ENCODE peak calls at places on chromosomes 2 and 18, in four cellular contexts. T, K, P and B are unnamed samples.

GRCh38 chr2:29699045-29699444 is 222.3 kb downstream of the ALK start:
- DNase-seq in T (no peak), K (no peak), P (no peak), B (no peak)

GRCh38 chr18:5370332-5370731 is 74.8 kb upstream of the ZBTB14 start:
- DNase-seq in T (no peak), K (no peak), P (no peak), B (no peak)

GRCh38 chr2:72028996-72029395 is 118.7 kb downstream of the CYP26B1 start:
- DNase-seq in T (no peak), K (no peak), P (no peak), B (no peak)

GRCh38 chr2:206275274-206276160 is 1.1 kb downstream of the ZDBF2 start:
- DNase-seq in T (peak; percentile 22), K (no peak), P (no peak), B (peak; percentile 24)

GRCh38 chr18:3247243-3248061 is at the start of gene MYL12A:
- DNase-seq in T (peak; percentile 98), K (peak; percentile 99), P (peak; percentile 86), B (peak; percentile 99)

GRCh38 chr2:7180641-7181370 is 263.6 kb downstream of the RNF144A start:
- DNase-seq in T (peak; percentile 95), K (no peak), P (no peak), B (no peak)

GRCh38 chr18:7325126-7325430 is 94.2 kb downstream of the LRRC30 start:
- DNase-seq in T (peak; percentile 79), K (no peak), P (no peak), B (no peak)

GRCh38 chr2:16275718-16276117 is 335.4 kb downstream of the MYCN start:
- DNase-seq in T (no peak), K (no peak), P (no peak), B (no peak)

GRCh38 chr2:68435605-68436004 is 31.5 kb downstream of the FBXO48 start:
- DNase-seq in T (no peak), K (no peak), P (no peak), B (no peak)

GRCh38 chr2:199602271-199602895 is 144.6 kb upstream of the SATB2 start:
- DNase-seq in T (peak; percentile 13), K (no peak), P (no peak), B (peak; percentile 9)

GRCh38 chr18:39843546-39843945 is 2111.5 kb upstream of the PIK3C3 start:
- DNase-seq in T (no peak), K (no peak), P (no peak), B (no peak)

GRCh38 chr2:176508984-176509383 is 239.7 kb downstream of the MTX2 start:
- DNase-seq in T (no peak), K (no peak), P (no peak), B (no peak)

GRCh38 chr2:55439101-55439397 is 19.4 kb upstream of the CCDC88A start:
- DNase-seq in T (no peak), K (no peak), P (no peak), B (no peak)

GRCh38 chr2:86788881-86789686 is 1.6 kb downstream of the CD8A start:
- DNase-seq in T (no peak), K (no peak), P (peak; percentile 38), B (no peak)

GRCh38 chr2:203706403-203706802 is at the start of gene CD28:
- DNase-seq in T (no peak), K (peak; percentile 61), P (peak; percentile 83), B (no peak)

GRCh38 chr2:190179754-190180312 is 117.3 kb upstream of the MSTN start:
- DNase-seq in T (no peak), K (no peak), P (no peak), B (no peak)

GRCh38 chr2:35580951-35581350 is 774.6 kb upstream of the CRIM1 start:
- DNase-seq in T (no peak), K (no peak), P (no peak), B (no peak)

GRCh38 chr2:10297191-10297700 is 5.5 kb upstream of the HPCAL1 start:
- DNase-seq in T (no peak), K (no peak), P (no peak), B (peak; percentile 39)

GRCh38 chr2:37773354-37773753 is 101.9 kb upstream of the CDC42EP3 start:
- DNase-seq in T (no peak), K (no peak), P (no peak), B (no peak)

GRCh38 chr2:64946737-64947090 is 42.5 kb upstream of the SLC1A4 start:
- DNase-seq in T (no peak), K (no peak), P (no peak), B (no peak)

GRCh38 chr2:96917008-96917575 is 47.2 kb upstream of the SEMA4C start:
- DNase-seq in T (peak; percentile 43), K (no peak), P (no peak), B (no peak)

GRCh38 chr18:7467708-7468466 is 99.2 kb upstream of the PTPRM start:
- DNase-seq in T (peak; percentile 61), K (no peak), P (no peak), B (no peak)

GRCh38 chr2:130154773-130155765 is 10.2 kb upstream of the CCDC74B start:
- DNase-seq in T (no peak), K (no peak), P (no peak), B (no peak)

GRCh38 chr18:24181806-24182205 is 42.9 kb downstream of the CABYR start:
- DNase-seq in T (no peak), K (no peak), P (no peak), B (no peak)

GRCh38 chr18:47246027-47246971 is 5.2 kb downstream of the SKOR2 start:
- DNase-seq in T (no peak), K (no peak), P (no peak), B (no peak)

GRCh38 chr2:180559766-180560165 is 420.6 kb upstream of the UBE2E3 start:
- DNase-seq in T (no peak), K (no peak), P (no peak), B (no peak)

GRCh38 chr2:115161531-115162453 is 719.4 kb downstream of the DPP10 start:
- DNase-seq in T (no peak), K (no peak), P (no peak), B (peak; percentile 48)

GRCh38 chr18:46343940-46344372 is 239.8 kb downstream of the HAUS1 start:
- DNase-seq in T (peak; percentile 46), K (peak; percentile 52), P (peak; percentile 18), B (no peak)

GRCh38 chr2:109538551-109538950 is 75.2 kb downstream of the SEPTIN10 start:
- DNase-seq in T (no peak), K (no peak), P (no peak), B (no peak)

GRCh38 chr2:102048465-102048864 is 56.7 kb downstream of the IL1R2 start:
- DNase-seq in T (no peak), K (no peak), P (no peak), B (no peak)

GRCh38 chr18:13551841-13552733 is 174.3 kb downstream of the FAM210A start:
- DNase-seq in T (no peak), K (no peak), P (no peak), B (no peak)

GRCh38 chr18:55096261-55097026 is 137.2 kb upstream of the CCDC68 start:
- DNase-seq in T (peak; percentile 72), K (peak; percentile 44), P (no peak), B (peak; percentile 46)

GRCh38 chr2:23287250-23287704 is 97.7 kb upstream of the KLHL29 start:
- DNase-seq in T (no peak), K (peak; percentile 39), P (no peak), B (peak; percentile 35)

GRCh38 chr2:216339456-216340279 is 32.6 kb downstream of the MARCHF4 start:
- DNase-seq in T (peak; percentile 9), K (peak; percentile 60), P (no peak), B (no peak)
- H3K4me1 ChIP-seq in T (no peaks in the 10 kb centered on the region), K (peaks cover 24% of the 10 kb centered on the region), P (peaks cover 5% of the 10 kb centered on the region), B (peaks cover 9% of the 10 kb centered on the region)

DNA sequence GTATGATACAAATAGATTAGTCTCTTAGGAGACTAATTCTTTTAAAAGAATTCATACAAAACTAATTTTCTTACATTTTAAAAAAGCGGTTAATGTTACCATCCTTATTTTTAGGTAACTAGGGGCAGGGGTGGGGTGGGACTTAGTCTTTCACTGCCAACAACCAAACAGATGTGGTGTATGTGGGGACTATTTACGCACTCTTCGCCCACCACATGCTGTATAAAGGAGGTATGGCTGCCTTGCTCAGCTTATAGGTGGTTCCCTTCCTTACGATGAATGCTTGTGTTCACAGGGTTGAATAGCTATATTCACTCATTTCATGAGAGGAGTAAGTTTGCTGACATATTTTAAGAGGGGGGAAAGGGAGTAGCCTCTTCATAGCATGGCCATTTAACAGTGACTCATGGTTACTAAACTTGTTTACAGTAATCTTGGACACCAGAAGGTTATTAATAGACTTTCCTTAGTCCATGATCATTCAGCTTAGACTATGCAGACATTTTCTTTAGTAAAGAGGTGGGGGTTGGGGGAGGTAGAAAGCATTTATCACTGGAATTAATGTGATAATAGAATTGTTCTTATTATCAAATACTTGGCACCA is 61.8 kb downstream of the CAB39 start:
- DNase-seq in T (peak; percentile 90), K (no peak), P (no peak), B (no peak)
- H3K4me1 ChIP-seq in T (peaks cover 59% of the 10 kb centered on the region), K (peaks cover 32% of the 10 kb centered on the region), P (peaks cover 68% of the 10 kb centered on the region), B (peaks cover 5% of the 10 kb centered on the region)

DNA sequence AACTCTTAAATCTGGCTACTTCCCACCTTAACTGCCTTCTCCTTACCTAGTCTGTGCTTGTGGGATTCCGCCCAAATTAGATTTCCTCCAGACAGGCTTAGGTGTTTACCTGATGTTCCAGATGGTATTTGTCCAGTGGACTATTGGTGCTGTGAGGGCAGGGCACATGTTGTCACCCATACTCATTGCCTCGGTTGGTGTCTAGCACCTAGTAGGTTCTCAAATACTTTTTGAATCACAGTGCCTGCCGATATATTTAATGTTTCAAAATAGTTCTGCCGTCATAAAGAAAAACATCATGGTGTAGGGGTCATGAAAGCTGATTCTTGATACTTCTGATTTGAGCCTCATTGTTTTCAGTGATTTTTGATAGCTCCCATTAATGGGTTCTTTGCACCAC is 1.1 kb downstream of the SEPTIN2 start:
- DNase-seq in T (no peak), K (no peak), P (no peak), B (no peak)
- H3K4me1 ChIP-seq in T (peaks cover 49% of the 10 kb centered on the region), K (peaks cover 82% of the 10 kb centered on the region), P (peaks cover 62% of the 10 kb centered on the region), B (no peaks in the 10 kb centered on the region)

GRCh38 chr2:60972889-60973656 is 44.4 kb upstream of the PEX13 start:
- DNase-seq in T (no peak), K (no peak), P (no peak), B (no peak)
- H3K4me1 ChIP-seq in T (no peaks in the 10 kb centered on the region), K (no peaks in the 10 kb centered on the region), P (peaks cover 5% of the 10 kb centered on the region), B (no peaks in the 10 kb centered on the region)

GRCh38 chr18:62445386-62445917 is 77.4 kb upstream of the ZCCHC2 start:
- DNase-seq in T (no peak), K (no peak), P (no peak), B (no peak)
- H3K4me1 ChIP-seq in T (peaks cover 11% of the 10 kb centered on the region), K (peaks cover 2% of the 10 kb centered on the region), P (no peaks in the 10 kb centered on the region), B (no peaks in the 10 kb centered on the region)

GRCh38 chr2:105836840-105837692 is 92.4 kb downstream of the NCK2 start:
- DNase-seq in T (no peak), K (no peak), P (no peak), B (no peak)

GRCh38 chr2:105841551-105841950 is 96.8 kb downstream of the NCK2 start:
- DNase-seq in T (no peak), K (no peak), P (no peak), B (no peak)

GRCh38 chr2:105842555-105842954 is 97.8 kb downstream of the NCK2 start:
- DNase-seq in T (no peak), K (no peak), P (no peak), B (no peak)

GRCh38 chr2:105840933-105841332 is 96.2 kb downstream of the NCK2 start:
- DNase-seq in T (no peak), K (no peak), P (no peak), B (no peak)

DNA sequence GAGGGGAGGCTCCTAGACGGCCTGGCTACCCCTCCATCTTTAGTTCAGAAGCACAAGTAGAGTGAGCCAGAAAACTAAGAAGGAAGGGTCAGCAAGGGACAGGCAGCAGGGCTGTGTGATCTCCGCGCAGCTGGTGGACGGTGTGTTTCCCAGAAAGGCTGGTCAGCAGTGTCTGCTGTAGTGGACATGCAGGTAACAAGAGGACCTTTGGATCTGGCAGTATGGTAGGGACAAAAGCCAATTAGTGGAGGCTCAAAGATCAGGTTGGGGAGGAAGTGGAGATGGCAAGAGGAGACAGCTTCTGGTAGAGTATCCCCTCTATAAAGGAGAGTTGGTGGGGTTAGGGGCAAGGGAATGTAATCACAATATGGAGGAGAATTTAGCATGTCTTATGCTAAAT is 95.1 kb downstream of the NCK2 start:
- DNase-seq in T (no peak), K (no peak), P (no peak), B (no peak)
- H3K4me1 ChIP-seq in T (no peaks in the 10 kb centered on the region), K (peaks cover 44% of the 10 kb centered on the region), P (peaks cover 83% of the 10 kb centered on the region), B (peaks cover 27% of the 10 kb centered on the region)